ENCODE peak calls at places on chromosomes 7 and 10, in ten cellular contexts. D is fibroblast of lung; M is left lung; J is HCT116; C is CD8-positive, alpha-beta T cell; Q is AG04450; O is PC-3; V is Peyer's patch; P is spleen; Y is tibial nerve. H is an unnamed sample.

GRCh38 chr7:12524794-12525386 is 45.6 kb upstream of the SCIN start:
- DNase-seq in D (peak; percentile 87), M (no peak), J (peak; percentile 60), C (no peak), Q (peak; percentile 37), O (peak; percentile 80), V (no peak), P (no peak), Y (no peak), H (peak; percentile 31)

GRCh38 chr7:89312561-89312960 is 517.0 kb upstream of the TEX47 start:
- DNase-seq in D (no peak), M (no peak), J (no peak), C (no peak), Q (no peak), O (no peak), V (no peak), P (no peak), Y (no peak), H (no peak)

GRCh38 chr7:41997151-41997550 is 239.9 kb downstream of the GLI3 start:
- DNase-seq in D (no peak), M (no peak), J (no peak), C (no peak), Q (no peak), O (no peak), V (no peak), P (no peak), Y (no peak), H (no peak)

GRCh38 chr10:103762166-103762565 is 93.2 kb downstream of the SH3PXD2A start:
- DNase-seq in D (no peak), M (no peak), J (no peak), C (no peak), Q (no peak), O (no peak), V (no peak), P (no peak), Y (no peak), H (no peak)

GRCh38 chr7:44196450-44196872 is 4.3 kb upstream of the YKT6 start:
- DNase-seq in D (peak; percentile 62), M (no peak), J (peak; percentile 47), C (peak; percentile 9), Q (no peak), O (peak; percentile 66), V (peak; percentile 31), P (no peak), Y (peak; percentile 29), H (peak; percentile 55)

GRCh38 chr10:43409385-43410109 is 561 bp upstream of the HNRNPF start:
- DNase-seq in D (no peak), M (peak; percentile 89), J (no peak), C (peak; percentile 55), Q (no peak), O (peak; percentile 39), V (peak; percentile 54), P (peak; percentile 91), Y (no peak), H (peak; percentile 22)

GRCh38 chr7:15323545-15323944 is 238.3 kb downstream of the AGMO start:
- DNase-seq in D (peak; percentile 49), M (no peak), J (no peak), C (no peak), Q (no peak), O (no peak), V (no peak), P (no peak), Y (peak; percentile 12), H (no peak)

GRCh38 chr10:77890097-77890496 is 36.5 kb downstream of the DLG5 start:
- DNase-seq in D (no peak), M (no peak), J (peak; percentile 43), C (no peak), Q (no peak), O (peak; percentile 53), V (no peak), P (no peak), Y (no peak), H (no peak)

GRCh38 chr10:61778137-61778536 is 115.4 kb downstream of the CABCOCO1 start:
- DNase-seq in D (no peak), M (no peak), J (no peak), C (no peak), Q (no peak), O (no peak), V (no peak), P (no peak), Y (no peak), H (no peak)

GRCh38 chr10:61781969-61782403 is 119.3 kb downstream of the CABCOCO1 start:
- DNase-seq in D (no peak), M (no peak), J (no peak), C (no peak), Q (no peak), O (peak; percentile 92), V (no peak), P (no peak), Y (no peak), H (no peak)

GRCh38 chr10:61779950-61780659 is 117.4 kb downstream of the CABCOCO1 start:
- DNase-seq in D (peak; percentile 51), M (no peak), J (no peak), C (no peak), Q (no peak), O (peak; percentile 83), V (no peak), P (no peak), Y (no peak), H (peak; percentile 88)

GRCh38 chr10:61779276-61779675 is 116.5 kb downstream of the CABCOCO1 start:
- DNase-seq in D (no peak), M (no peak), J (no peak), C (no peak), Q (no peak), O (no peak), V (no peak), P (no peak), Y (no peak), H (no peak)

DNA sequence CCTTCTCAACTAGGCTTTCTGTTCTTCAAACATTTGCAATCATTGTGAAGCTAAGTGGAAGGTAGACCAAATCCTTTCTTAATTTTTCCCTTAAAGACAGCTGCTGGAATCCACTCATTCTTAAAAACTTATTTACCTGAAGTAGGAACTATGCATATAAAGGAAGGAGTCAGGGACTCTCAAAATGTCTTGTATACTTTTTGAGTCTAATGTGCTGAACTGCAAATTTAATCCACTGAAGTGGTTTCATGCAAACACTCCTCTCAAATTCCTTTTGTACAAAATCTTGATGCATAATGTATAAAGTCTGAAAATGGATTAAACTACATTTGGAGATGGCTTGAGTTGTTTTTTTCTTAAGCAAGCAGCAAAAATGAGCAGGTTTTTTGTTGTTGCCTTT is 118.0 kb downstream of the CABCOCO1 start:
- DNase-seq in D (no peak), M (no peak), J (no peak), C (no peak), Q (no peak), O (no peak), V (no peak), P (no peak), Y (no peak), H (no peak)
- H3K27ac ChIP-seq in D (no peak overlapping the region), M (peak overlapping the region; percentile 10), J (no peak overlapping the region), C (no peak overlapping the region), Q (no peak overlapping the region), O (no peak overlapping the region), V (no peak overlapping the region), P (no peak overlapping the region), Y (no peak overlapping the region), H (no peak overlapping the region)

GRCh38 chr10:59698326-59698725 is 11.3 kb downstream of the SLC16A9 start:
- DNase-seq in D (no peak), M (no peak), J (no peak), C (no peak), Q (no peak), O (no peak), V (no peak), P (no peak), Y (no peak), H (no peak)
- TF ChIP-seq CTCF in D (no peak), M (no peak), J (no peak), C (no peak), Q (no peak), O (no peak), V (no peak), P (no peak), Y (no peak), H (no peak)

GRCh38 chr10:123442901-123443300 is 223.3 kb upstream of the GPR26 start:
- DNase-seq in D (no peak), M (no peak), J (no peak), C (no peak), Q (no peak), O (no peak), V (no peak), P (no peak), Y (no peak), H (no peak)
- H3K27me3 ChIP-seq in D (no peaks in the 10 kb centered on the region), M (no peaks in the 10 kb centered on the region), J (no peaks in the 10 kb centered on the region), C (no peaks in the 10 kb centered on the region), Q (no peaks in the 10 kb centered on the region), O (peaks cover 54% of the 10 kb centered on the region), V (no peaks in the 10 kb centered on the region), P (no peaks in the 10 kb centered on the region), Y (no peaks in the 10 kb centered on the region), H (no peaks in the 10 kb centered on the region)

GRCh38 chr10:133308431-133309110 is at the start of the genes TUBGCP2 and ZNF511:
- DNase-seq in D (peak; percentile 81), M (peak; percentile 95), J (no peak), C (peak; percentile 86), Q (no peak), O (peak; percentile 72), V (peak; percentile 79), P (peak; percentile 97), Y (peak; percentile 72), H (peak; percentile 66)
- H3K27ac ChIP-seq in D (peak within 1 kb of the TSS; percentile 97), M (peak within 1 kb of the TSS; percentile 97), J (peak within 1 kb of the TSS; percentile 86), C (peak within 1 kb of the TSS; percentile 99), Q (peak within 1 kb of the TSS; percentile 70), O (peak within 1 kb of the TSS; percentile 85), V (peak within 1 kb of the TSS; percentile 99), P (peak within 1 kb of the TSS; percentile 97), Y (peak within 1 kb of the TSS; percentile 96), H (peak within 1 kb of the TSS; percentile 93)